ENCODE peak calls at places on chromosomes 5 and 9, in ten cellular contexts. A, Q, D, C, I, M, U, X, V and H are unnamed samples. For H3K27me3 and H3K9me3, the result is how much of the 10 kb centered on the place peaks cover.

GRCh38 chr9:106697390-106697789 is 165.6 kb upstream of the ZNF462 start:
- DNase-seq in A (no peak), M (no peak), U (no peak), V (no peak), D (no peak), I (no peak), X (no peak), C (no peak), Q (peak), H (no peak)

GRCh38 chr5:86909461-86909881 is 291.7 kb downstream of the COX7C start:
- DNase-seq in M (no peak), V (no peak), I (peak), A (no peak), U (no peak), Q (no peak), D (no peak), X (no peak), C (no peak), H (no peak)

GRCh38 chr9:38233343-38233742 is 159.2 kb upstream of the ALDH1B1 start:
- DNase-seq in Q (peak), V (no peak), D (no peak), U (no peak), A (no peak), X (no peak), C (no peak), I (no peak), M (no peak), H (no peak)

GRCh38 chr5:142886211-142886610 is 116.0 kb downstream of the ARHGAP26 start:
- DNase-seq in I (peak), C (no peak), M (no peak), U (no peak), A (no peak), V (no peak), X (no peak), D (no peak), Q (no peak), H (no peak)

GRCh38 chr9:82706781-82707180 is 356.2 kb downstream of the RASEF start:
- DNase-seq in V (no peak), U (no peak), D (no peak), A (no peak), I (peak), Q (no peak), M (no peak), X (no peak), C (no peak), H (no peak)

GRCh38 chr9:86424246-86424891 is 70.2 kb upstream of the TUT7 start:
- DNase-seq in U (no peak), A (no peak), X (no peak), D (no peak), I (peak), M (peak), C (no peak), V (no peak), Q (no peak), H (no peak)

GRCh38 chr9:21677834-21678233 is 124.6 kb upstream of the MTAP start:
- DNase-seq in U (no peak), I (peak), C (no peak), A (no peak), M (no peak), V (no peak), D (peak), X (no peak), Q (no peak), H (no peak)

GRCh38 chr5:143431789-143432188 is 28.3 kb upstream of the NR3C1 start:
- DNase-seq in Q (no peak), I (no peak), X (no peak), C (no peak), D (no peak), V (no peak), A (no peak), M (no peak), U (no peak), H (no peak)

GRCh38 chr5:168301593-168302388 is 10.3 kb downstream of the WWC1 start:
- DNase-seq in I (peak), Q (no peak), X (no peak), D (peak), M (no peak), V (no peak), U (peak), A (peak), C (peak), H (no peak)

GRCh38 chr9:130987054-130987453 is 21.9 kb upstream of the LAMC3 start:
- DNase-seq in X (no peak), C (no peak), V (no peak), M (no peak), I (no peak), Q (no peak), U (no peak), D (no peak), A (no peak), H (no peak)

DNA sequence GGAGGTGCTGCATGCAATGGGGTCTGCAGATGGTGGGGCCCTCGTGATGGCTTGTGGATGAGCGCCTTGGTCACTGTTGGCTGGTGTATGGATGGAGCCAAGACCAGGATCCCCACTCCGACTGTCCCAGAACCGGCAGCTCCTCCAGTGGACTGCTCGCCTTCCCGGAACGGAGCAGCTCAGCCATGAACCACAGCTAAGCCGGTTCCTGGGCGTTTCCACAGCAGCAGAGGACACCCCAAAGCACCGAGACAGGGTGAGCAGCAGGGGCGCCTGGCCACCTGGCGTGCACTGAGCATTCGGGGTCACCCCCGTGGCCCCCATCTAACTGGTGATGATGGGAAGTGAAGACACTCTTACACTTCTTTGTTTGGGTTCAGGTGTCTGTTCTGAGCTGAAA is 26.1 kb downstream of the CCDC187 start:
- DNase-seq in U (no peak), M (no peak), V (no peak), D (no peak), Q (no peak), X (no peak), C (no peak), A (no peak), I (no peak), H (no peak)
- H3K27me3 ChIP-seq in U (under half), M (under half), V (under half), D (under half), Q (under half), X (half or more), C (under half), A (under half), I (under half), H (under half)

GRCh38 chr5:179121667-179122111 is 61.5 kb downstream of the ZNF354C start:
- DNase-seq in X (no peak), A (no peak), V (no peak), U (no peak), M (no peak), Q (no peak), I (no peak), D (no peak), C (peak), H (no peak)
- H3K9me3 ChIP-seq in X (under half), A (under half), V (under half), U (under half), M (under half), Q (under half), I (under half), D (under half), C (under half), H (under half)

GRCh38 chr9:127608104-127608966 is 3.7 kb upstream of the STXBP1 start:
- DNase-seq in C (peak), Q (peak), X (peak), M (peak), D (peak), I (peak), A (peak), V (peak), U (peak), H (peak)
- H3K27me3 ChIP-seq in C (under half), Q (under half), X (under half), M (under half), D (under half), I (under half), A (under half), V (under half), U (under half), H (under half)

DNA sequence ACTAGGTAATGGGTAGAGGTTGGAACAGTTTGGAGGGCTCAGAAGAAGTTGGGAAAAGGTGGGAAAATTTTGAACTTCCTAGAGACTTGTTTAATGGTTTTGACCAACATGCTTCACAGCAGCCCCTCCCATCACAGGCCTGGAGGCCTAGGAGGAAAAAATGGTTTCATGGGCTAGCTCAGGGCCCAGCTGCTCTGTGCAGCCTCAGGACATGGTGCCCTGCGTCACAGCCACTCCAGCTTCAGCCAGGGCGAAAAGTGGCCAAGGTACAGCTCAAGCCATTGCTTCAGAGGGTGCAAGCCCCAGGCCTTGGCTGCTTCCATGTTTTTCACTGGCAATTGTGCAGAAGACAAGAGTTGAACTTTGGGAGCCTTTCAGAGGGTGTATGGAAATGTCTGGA is 453.7 kb downstream of the LRRC70 start:
- DNase-seq in X (no peak), V (no peak), C (no peak), I (no peak), Q (no peak), A (no peak), U (no peak), D (no peak), M (no peak), H (no peak)
- H3K9me3 ChIP-seq in X (under half), V (under half), C (under half), I (under half), Q (under half), A (under half), U (under half), D (under half), M (under half), H (under half)

GRCh38 chr9:77021928-77022782 is 2.7 kb downstream of the FOXB2 start:
- DNase-seq in A (no peak), I (no peak), Q (no peak), U (no peak), V (no peak), M (no peak), X (no peak), D (no peak), C (no peak), H (no peak)

GRCh38 chr9:77025146-77025545 is 5.7 kb downstream of the FOXB2 start:
- DNase-seq in D (no peak), I (no peak), V (no peak), A (no peak), Q (no peak), U (no peak), X (no peak), M (no peak), C (no peak), H (no peak)

GRCh38 chr9:77022783-77023440 is 3.5 kb downstream of the FOXB2 start:
- DNase-seq in C (no peak), V (no peak), Q (no peak), U (no peak), I (no peak), A (no peak), D (no peak), M (no peak), X (no peak), H (no peak)

GRCh38 chr9:77021289-77021927 is 2.0 kb downstream of the FOXB2 start:
- DNase-seq in V (no peak), C (no peak), A (no peak), I (no peak), D (no peak), X (no peak), Q (no peak), U (no peak), M (no peak), H (no peak)

DNA sequence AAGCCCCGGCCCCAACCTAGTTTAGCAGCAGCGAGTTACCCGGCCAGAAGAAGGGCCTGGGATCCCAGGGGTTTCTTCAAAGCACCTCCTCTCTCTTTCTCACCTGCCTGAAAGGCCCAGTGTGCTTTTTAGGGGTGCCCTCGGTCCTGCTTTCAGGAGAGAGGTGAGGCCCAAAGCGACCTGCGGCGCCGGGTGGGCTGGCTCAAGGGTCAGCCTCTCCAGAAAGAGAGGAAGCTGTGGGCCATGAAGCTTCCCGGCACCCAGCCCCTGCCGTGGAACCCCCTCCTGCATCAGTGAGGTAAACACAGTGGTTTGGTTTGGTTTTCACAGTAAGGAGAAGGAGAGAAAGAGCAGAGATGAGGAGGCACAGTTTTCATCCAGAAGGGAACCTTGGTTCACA is 4.3 kb downstream of the FOXB2 start:
- DNase-seq in Q (no peak), A (no peak), U (no peak), V (no peak), I (no peak), D (no peak), M (no peak), C (no peak), X (no peak), H (no peak)
- H3K27me3 ChIP-seq in Q (half or more), A (half or more), U (under half), V (half or more), I (under half), D (under half), M (half or more), C (under half), X (half or more), H (half or more)

GRCh38 chr5:1045960-1046560 is 37.5 kb downstream of the NKD2 start:
- DNase-seq in U (no peak), D (no peak), C (no peak), V (no peak), A (no peak), X (no peak), Q (no peak), M (no peak), I (no peak), H (no peak)

GRCh38 chr5:1041225-1042186 is 32.9 kb downstream of the NKD2 start:
- DNase-seq in X (no peak), Q (no peak), V (no peak), A (no peak), M (no peak), D (no peak), U (no peak), C (no peak), I (no peak), H (no peak)

GRCh38 chr5:1042626-1043025 is 34.0 kb downstream of the NKD2 start:
- DNase-seq in I (no peak), X (no peak), A (no peak), V (no peak), Q (no peak), C (no peak), M (no peak), U (no peak), D (no peak), H (no peak)

GRCh38 chr5:1044117-1044516 is 35.5 kb downstream of the NKD2 start:
- DNase-seq in I (no peak), D (no peak), M (no peak), X (no peak), V (no peak), Q (no peak), A (no peak), C (no peak), U (no peak), H (no peak)

DNA sequence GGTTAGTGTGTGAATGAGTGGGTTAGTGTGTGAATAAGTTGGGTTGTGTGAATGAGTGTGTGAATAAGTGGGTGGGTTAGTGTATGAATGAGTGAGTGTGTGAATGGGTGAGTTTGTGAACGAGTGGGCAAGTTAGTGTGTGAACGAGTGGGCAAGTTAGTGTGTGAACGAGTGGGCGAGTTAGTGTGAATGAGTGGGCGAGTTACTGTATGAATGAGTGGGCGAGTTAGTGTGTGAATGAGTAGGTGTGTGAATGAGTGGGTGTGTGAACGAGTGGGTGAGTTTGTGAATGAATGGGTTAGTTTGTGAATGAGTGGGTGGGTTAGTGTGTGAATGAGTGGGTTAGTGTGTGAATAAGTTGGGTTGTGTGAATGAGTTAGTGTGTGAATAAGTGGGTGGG is 34.7 kb downstream of the NKD2 start:
- DNase-seq in D (no peak), X (no peak), V (no peak), U (no peak), A (no peak), C (no peak), Q (no peak), M (no peak), I (no peak), H (no peak)
- H3K9me3 ChIP-seq in D (under half), X (under half), V (under half), U (under half), A (under half), C (under half), Q (under half), M (under half), I (under half), H (under half)

DNA sequence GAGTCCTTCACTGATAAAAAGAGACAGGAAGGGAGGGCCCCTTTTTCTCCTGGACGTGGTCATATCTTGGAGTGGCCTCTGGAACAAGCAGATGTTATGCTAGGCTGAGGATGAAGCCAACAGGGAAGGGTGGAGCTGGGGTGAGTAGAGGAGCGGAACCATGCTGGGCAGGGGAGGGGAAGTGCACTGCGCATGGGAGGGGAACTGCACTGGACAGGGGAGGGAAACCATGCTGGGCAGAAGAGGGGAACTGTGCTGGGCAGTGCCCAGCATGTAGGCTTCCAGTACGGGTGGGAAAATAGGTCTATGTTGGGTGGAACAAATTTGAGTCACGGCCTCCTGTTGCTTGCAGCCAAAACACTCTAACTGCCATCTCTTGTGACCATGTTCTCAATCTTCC is 19.3 kb upstream of the IRX4 start:
- DNase-seq in Q (peak), A (no peak), I (no peak), M (no peak), V (no peak), D (no peak), X (no peak), U (no peak), C (no peak), H (no peak)
- H3K27me3 ChIP-seq in Q (under half), A (under half), I (under half), M (under half), V (under half), D (under half), X (under half), U (under half), C (under half), H (under half)

GRCh38 chr5:2906302-2907090 is 155.0 kb upstream of the IRX2 start:
- DNase-seq in I (no peak), A (no peak), D (no peak), Q (no peak), V (no peak), U (no peak), C (no peak), M (no peak), X (no peak), H (no peak)
- H3K9me3 ChIP-seq in I (under half), A (under half), D (under half), Q (under half), V (under half), U (under half), C (under half), M (under half), X (under half), H (under half)

GRCh38 chr9:78437721-78438610 is 141.0 kb downstream of the PSAT1 start:
- DNase-seq in V (no peak), Q (no peak), C (no peak), D (no peak), X (no peak), M (no peak), A (no peak), I (no peak), U (no peak), H (no peak)
- H3K27me3 ChIP-seq in V (under half), Q (under half), C (under half), D (under half), X (under half), M (under half), A (under half), I (under half), U (under half), H (under half)

DNA sequence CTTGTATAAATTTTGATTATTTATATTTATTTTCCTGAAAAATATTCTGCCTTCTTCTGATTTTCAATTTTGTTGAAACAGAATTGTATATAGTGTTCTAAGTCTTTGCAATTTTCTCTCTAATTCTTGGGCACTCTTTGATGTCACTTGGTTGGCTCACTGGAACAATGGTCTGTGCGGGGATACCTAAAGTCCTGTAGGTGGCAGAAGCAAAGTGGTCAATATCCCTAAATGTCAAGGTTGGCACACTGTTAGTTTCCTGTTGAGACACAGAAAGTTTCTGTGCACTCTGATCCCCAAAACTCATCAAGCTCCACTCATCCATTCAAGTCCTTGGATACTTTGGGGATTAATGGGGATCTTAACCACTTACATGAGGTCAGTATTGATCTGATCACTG is 480.8 kb upstream of the CCNG1 start:
- DNase-seq in C (no peak), X (no peak), A (no peak), U (no peak), Q (no peak), D (no peak), V (no peak), M (no peak), I (no peak), H (no peak)
- H3K9me3 ChIP-seq in C (under half), X (under half), A (under half), U (under half), Q (under half), D (under half), V (under half), M (under half), I (under half), H (under half)